ENCODE peak calls at places on chromosomes 13 and 19, in five cellular contexts. C, V, H, D and R are unnamed samples.

GRCh38 chr13:99218545-99218944 is 17.9 kb downstream of the UBAC2 start:
- DNase-seq in V (no peak), C (no peak), D (no peak), H (peak; percentile 19), R (no peak)

GRCh38 chr13:79519252-79519651 is 38.3 kb downstream of the NDFIP2 start:
- DNase-seq in H (peak; percentile 42), C (peak; percentile 11), D (no peak), V (no peak), R (no peak)

GRCh38 chr13:113882716-113883115 is 18.8 kb upstream of the GAS6 start:
- DNase-seq in H (no peak), V (no peak), C (no peak), D (no peak), R (no peak)

GRCh38 chr13:44523176-44524017 is 52.7 kb downstream of the TSC22D1 start:
- DNase-seq in C (peak; percentile 60), V (no peak), D (no peak), H (peak; percentile 71), R (no peak)

GRCh38 chr13:52737900-52738299 is 1.7 kb downstream of the CNMD start:
- DNase-seq in D (no peak), H (no peak), V (no peak), C (no peak), R (no peak)

GRCh38 chr13:87131611-87132010 is 539.6 kb upstream of the SLITRK5 start:
- DNase-seq in D (no peak), H (no peak), C (no peak), V (no peak), R (no peak)

GRCh38 chr19:6056801-6057650 is 53.3 kb downstream of the RFX2 start:
- DNase-seq in H (peak; percentile 87), V (peak; percentile 65), D (peak; percentile 91), C (peak; percentile 99), R (peak; percentile 95)

GRCh38 chr13:105894711-105895110 is 640.8 kb downstream of the EFNB2 start:
- DNase-seq in V (no peak), C (peak; percentile 5), H (no peak), D (no peak), R (no peak)

GRCh38 chr19:19192910-19193423 is 909 bp downstream of the RFXANK start:
- DNase-seq in H (peak; percentile 9), D (no peak), C (no peak), V (no peak), R (no peak)

GRCh38 chr13:99390601-99391000 is 83.4 kb upstream of the GPR183 start:
- DNase-seq in D (no peak), V (no peak), H (no peak), C (no peak), R (no peak)

GRCh38 chr13:50389726-50390125 is 374.5 kb downstream of the KCNRG start:
- DNase-seq in H (no peak), C (no peak), V (no peak), D (no peak), R (no peak)

GRCh38 chr13:71320452-71320851 is 546.6 kb downstream of the DACH1 start:
- DNase-seq in D (no peak), V (peak; percentile 20), H (peak; percentile 39), C (no peak), R (no peak)
- TF ChIP-seq CTCF in D (no peak), V (peak; percentile 45), H (peak; percentile 52), C (no peak), R (peak; percentile 54)

GRCh38 chr13:110042253-110042652 is 255.9 kb upstream of the IRS2 start:
- DNase-seq in D (no peak), V (no peak), H (peak; percentile 56), C (peak; percentile 88), R (no peak)
- TF ChIP-seq CTCF in D (no peak), V (no peak), H (no peak), C (no peak), R (no peak)

DNA sequence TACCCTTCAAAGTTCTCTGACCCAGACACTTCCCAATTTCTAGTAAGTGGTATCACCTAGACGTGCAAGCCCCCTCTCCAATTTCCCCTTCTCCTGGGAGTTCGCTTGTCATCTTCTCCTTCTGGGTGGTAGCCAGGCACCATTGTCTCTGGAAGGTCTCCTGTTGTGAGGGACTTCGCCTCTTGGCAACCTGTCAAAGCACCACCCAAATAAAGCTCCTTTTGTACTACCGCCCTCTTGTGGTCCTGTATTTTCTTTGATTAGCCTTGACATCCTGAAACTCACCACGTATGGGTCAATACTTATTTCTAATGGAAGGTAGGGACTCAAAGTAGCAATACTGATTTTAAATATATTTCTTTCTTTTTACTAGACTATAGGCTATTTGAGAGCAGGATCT is 8.2 kb downstream of the GPC5 start:
- DNase-seq in D (no peak), C (peak; percentile 27), H (peak; percentile 35), V (no peak), R (no peak)
- TF ChIP-seq CTCF in D (no peak), C (peak; percentile 59), H (peak; percentile 61), V (no peak), R (peak; percentile 69)

GRCh38 chr13:110521946-110522345 is 39.6 kb downstream of the RAB20 start:
- DNase-seq in H (peak; percentile 89), C (no peak), V (no peak), D (no peak), R (peak; percentile 83)
- TF ChIP-seq CTCF in H (no peak), C (no peak), V (no peak), D (no peak), R (no peak)

GRCh38 chr19:52453324-52454094 is at the start of gene ZNF578:
- DNase-seq in H (peak; percentile 85), C (peak; percentile 84), V (peak; percentile 74), D (peak; percentile 55), R (no peak)
- TF ChIP-seq CTCF in H (peak; percentile 16), C (no peak), V (no peak), D (no peak), R (no peak)

DNA sequence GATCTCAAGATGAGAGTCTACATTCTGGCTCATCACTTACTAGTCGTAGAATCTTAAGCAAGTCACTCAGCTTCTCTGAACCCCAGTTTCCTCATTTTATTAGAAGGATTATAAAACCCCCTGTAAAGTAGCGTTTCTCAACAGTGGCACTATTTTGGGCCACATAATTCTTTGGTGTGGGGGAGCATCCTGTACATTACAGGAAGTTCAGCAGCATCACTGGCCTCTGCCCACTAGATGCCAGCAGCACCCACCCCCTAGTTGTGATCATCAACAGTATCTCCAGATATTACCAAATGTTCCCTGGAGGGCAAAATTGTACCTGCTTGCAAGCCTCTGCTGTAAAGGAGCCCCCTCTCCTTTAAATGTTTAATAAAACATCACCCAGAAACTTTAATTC is 22.6 kb downstream of the STARD13 start:
- DNase-seq in D (no peak), H (no peak), C (no peak), V (no peak), R (no peak)
- TF ChIP-seq CTCF in D (no peak), H (peak; percentile 18), C (peak; percentile 19), V (no peak), R (peak; percentile 29)

GRCh38 chr19:53868892-53869804 is 1.5 kb downstream of the MYADM start:
- DNase-seq in V (peak; percentile 92), D (peak; percentile 87), C (peak; percentile 89), H (peak; percentile 96), R (peak; percentile 97)
- TF ChIP-seq CTCF in V (no peak), D (peak; percentile 53), C (peak; percentile 24), H (peak; percentile 34), R (peak; percentile 8)

GRCh38 chr13:27665333-27665732 is 43.6 kb downstream of the POLR1D start:
- DNase-seq in C (peak; percentile 6), D (no peak), H (peak; percentile 15), V (no peak), R (no peak)
- TF ChIP-seq CTCF in C (peak; percentile 36), D (no peak), H (peak; percentile 34), V (no peak), R (no peak)